ENCODE peak calls at places on chromosomes 2 and 18, in seven cellular contexts. One of them, this sample, is unnamed.

GRCh38 chr2:144460981-144461766 is 58.7 kb downstream of the ZEB2 start:
- DNase-seq in mucosa of descending colon: no peak
- DNase-seq in cardiac muscle cell: peak
- DNase-seq in thoracic aorta: no peak
- DNase-seq in A549: no peak
- DNase-seq in astrocyte of the cerebellum: peak
- DNase-seq in thyroid gland: no peak
- DNase-seq in this sample: no peak

GRCh38 chr2:165105911-165106310 is 97.9 kb downstream of the SCN3A start:
- DNase-seq in thyroid gland: no peak
- DNase-seq in A549: no peak
- DNase-seq in mucosa of descending colon: no peak
- DNase-seq in astrocyte of the cerebellum: no peak
- DNase-seq in thoracic aorta: no peak
- DNase-seq in cardiac muscle cell: no peak
- DNase-seq in this sample: no peak

GRCh38 chr18:38575648-38576047 is 1010.0 kb upstream of the CELF4 start:
- DNase-seq in thyroid gland: no peak
- DNase-seq in cardiac muscle cell: no peak
- DNase-seq in thoracic aorta: no peak
- DNase-seq in mucosa of descending colon: no peak
- DNase-seq in astrocyte of the cerebellum: no peak
- DNase-seq in A549: no peak
- DNase-seq in this sample: no peak

GRCh38 chr2:50535971-50536759 is 495.8 kb downstream of the NRXN1 start:
- DNase-seq in thoracic aorta: no peak
- DNase-seq in cardiac muscle cell: peak
- DNase-seq in A549: peak
- DNase-seq in thyroid gland: no peak
- DNase-seq in mucosa of descending colon: no peak
- DNase-seq in astrocyte of the cerebellum: peak
- DNase-seq in this sample: no peak

GRCh38 chr2:210169871-210170441 is 1.3 kb downstream of the KANSL1L start:
- DNase-seq in astrocyte of the cerebellum: peak
- DNase-seq in mucosa of descending colon: no peak
- DNase-seq in A549: peak
- DNase-seq in cardiac muscle cell: peak
- DNase-seq in thyroid gland: no peak
- DNase-seq in thoracic aorta: no peak
- DNase-seq in this sample: no peak

GRCh38 chr2:152240559-152241231 is 65.1 kb upstream of the STAM2 start:
- DNase-seq in mucosa of descending colon: no peak
- DNase-seq in thoracic aorta: no peak
- DNase-seq in cardiac muscle cell: peak
- DNase-seq in astrocyte of the cerebellum: no peak
- DNase-seq in A549: no peak
- DNase-seq in thyroid gland: no peak
- DNase-seq in this sample: no peak

GRCh38 chr2:106638043-106638442 is 150.9 kb downstream of the CD8B2 start:
- DNase-seq in cardiac muscle cell: peak
- DNase-seq in thoracic aorta: no peak
- DNase-seq in thyroid gland: no peak
- DNase-seq in astrocyte of the cerebellum: no peak
- DNase-seq in A549: peak
- DNase-seq in mucosa of descending colon: no peak
- DNase-seq in this sample: no peak

GRCh38 chr18:9906407-9906955 is 7.3 kb upstream of the VAPA start:
- DNase-seq in thoracic aorta: no peak
- DNase-seq in A549: no peak
- DNase-seq in mucosa of descending colon: no peak
- DNase-seq in astrocyte of the cerebellum: no peak
- DNase-seq in thyroid gland: no peak
- DNase-seq in cardiac muscle cell: no peak
- DNase-seq in this sample: no peak

GRCh38 chr2:15009681-15010080 is 377.2 kb downstream of the LRATD1 start:
- DNase-seq in A549: no peak
- DNase-seq in mucosa of descending colon: no peak
- DNase-seq in cardiac muscle cell: no peak
- DNase-seq in thyroid gland: no peak
- DNase-seq in thoracic aorta: no peak
- DNase-seq in astrocyte of the cerebellum: no peak
- DNase-seq in this sample: no peak

GRCh38 chr2:567865-568638 is 109.2 kb downstream of the TMEM18 start:
- DNase-seq in thyroid gland: no peak
- DNase-seq in astrocyte of the cerebellum: no peak
- DNase-seq in mucosa of descending colon: no peak
- DNase-seq in cardiac muscle cell: peak
- DNase-seq in A549: no peak
- DNase-seq in thoracic aorta: no peak
- DNase-seq in this sample: peak

GRCh38 chr2:108403494-108403893 is 25.7 kb downstream of the SULT1C4 start:
- DNase-seq in thyroid gland: no peak
- DNase-seq in cardiac muscle cell: peak
- DNase-seq in A549: peak
- DNase-seq in astrocyte of the cerebellum: peak
- DNase-seq in mucosa of descending colon: no peak
- DNase-seq in thoracic aorta: no peak
- DNase-seq in this sample: peak

GRCh38 chr2:226875438-226876225 is 39.8 kb downstream of the RHBDD1 start:
- DNase-seq in A549: no peak
- DNase-seq in thyroid gland: no peak
- DNase-seq in astrocyte of the cerebellum: no peak
- DNase-seq in mucosa of descending colon: no peak
- DNase-seq in cardiac muscle cell: no peak
- DNase-seq in thoracic aorta: no peak
- DNase-seq in this sample: no peak

GRCh38 chr18:77132369-77133050 is at the start of gene MBP:
- DNase-seq in mucosa of descending colon: peak
- DNase-seq in thoracic aorta: no peak
- DNase-seq in astrocyte of the cerebellum: no peak
- DNase-seq in cardiac muscle cell: no peak
- DNase-seq in A549: peak
- DNase-seq in thyroid gland: peak
- DNase-seq in this sample: no peak

GRCh38 chr2:40317047-40317446 is 134.8 kb downstream of the SLC8A1 start:
- DNase-seq in cardiac muscle cell: no peak
- DNase-seq in mucosa of descending colon: no peak
- DNase-seq in astrocyte of the cerebellum: no peak
- DNase-seq in A549: peak
- DNase-seq in thyroid gland: no peak
- DNase-seq in thoracic aorta: no peak
- DNase-seq in this sample: no peak

GRCh38 chr2:109454764-109455394 is 158.9 kb downstream of the SEPTIN10 start:
- DNase-seq in mucosa of descending colon: no peak
- DNase-seq in thoracic aorta: no peak
- DNase-seq in cardiac muscle cell: no peak
- DNase-seq in astrocyte of the cerebellum: no peak
- DNase-seq in thyroid gland: no peak
- DNase-seq in A549: no peak
- DNase-seq in this sample: no peak

GRCh38 chr2:226031962-226032441 is 632.5 kb downstream of the NYAP2 start:
- DNase-seq in cardiac muscle cell: peak
- DNase-seq in A549: no peak
- DNase-seq in mucosa of descending colon: no peak
- DNase-seq in astrocyte of the cerebellum: no peak
- DNase-seq in thoracic aorta: no peak
- DNase-seq in thyroid gland: no peak
- DNase-seq in this sample: no peak

DNA sequence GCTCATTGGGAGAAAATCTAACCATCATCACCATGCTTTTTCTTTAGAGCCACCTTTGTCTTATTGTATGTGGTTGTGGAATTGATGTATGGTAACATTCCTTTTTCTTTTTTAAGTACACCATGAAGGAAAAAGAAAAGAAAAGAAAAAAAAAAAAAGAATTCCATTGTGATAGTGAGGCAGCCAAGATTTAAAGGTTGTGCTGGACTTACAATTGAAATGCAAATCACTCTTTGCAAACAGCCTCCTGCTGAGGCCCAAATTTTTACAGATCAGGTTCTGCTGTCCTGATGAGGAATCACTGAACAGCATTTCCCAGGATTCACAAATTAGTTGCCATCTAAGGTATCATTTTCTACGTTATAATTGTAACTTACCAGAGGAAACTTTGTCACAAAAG is 1101.0 kb upstream of the FANCL start:
- DNase-seq in astrocyte of the cerebellum: no peak
- DNase-seq in thoracic aorta: no peak
- DNase-seq in A549: no peak
- DNase-seq in mucosa of descending colon: no peak
- DNase-seq in thyroid gland: no peak
- DNase-seq in cardiac muscle cell: no peak
- DNase-seq in this sample: no peak
- TF ChIP-seq CTCF in astrocyte of the cerebellum: no peak
- TF ChIP-seq CTCF in thoracic aorta: no peak
- TF ChIP-seq CTCF in A549: no peak
- TF ChIP-seq CTCF in mucosa of descending colon: no peak
- TF ChIP-seq CTCF in thyroid gland: no peak
- TF ChIP-seq CTCF in cardiac muscle cell: no peak
- TF ChIP-seq CTCF in this sample: no peak

DNA sequence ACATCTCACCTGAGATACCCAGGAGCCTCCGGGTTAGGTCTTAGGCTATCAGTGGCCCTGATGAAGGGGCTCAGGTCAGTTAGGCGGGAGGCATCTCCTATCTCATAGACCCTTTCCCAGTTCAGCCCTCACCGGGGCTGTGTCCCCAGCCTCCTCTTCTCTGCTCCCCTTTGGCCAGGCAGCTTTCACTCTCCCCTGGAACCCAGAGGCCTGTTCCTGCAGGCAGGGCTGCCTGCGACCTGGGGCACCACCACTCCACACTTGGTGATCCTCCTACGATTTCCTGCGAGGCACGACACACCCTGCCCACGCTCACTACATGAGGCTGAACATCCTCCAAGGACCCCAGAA is 51.2 kb downstream of the SFXN5 start:
- DNase-seq in thoracic aorta: no peak
- DNase-seq in thyroid gland: no peak
- DNase-seq in cardiac muscle cell: no peak
- DNase-seq in mucosa of descending colon: no peak
- DNase-seq in A549: no peak
- DNase-seq in astrocyte of the cerebellum: no peak
- DNase-seq in this sample: no peak
- H3K4me3 ChIP-seq in thoracic aorta: no peak
- H3K4me3 ChIP-seq in thyroid gland: no peak
- H3K4me3 ChIP-seq in cardiac muscle cell: no peak
- H3K4me3 ChIP-seq in mucosa of descending colon: no peak
- H3K4me3 ChIP-seq in A549: no peak
- H3K4me3 ChIP-seq in astrocyte of the cerebellum: no peak
- H3K4me3 ChIP-seq in this sample: no peak

DNA sequence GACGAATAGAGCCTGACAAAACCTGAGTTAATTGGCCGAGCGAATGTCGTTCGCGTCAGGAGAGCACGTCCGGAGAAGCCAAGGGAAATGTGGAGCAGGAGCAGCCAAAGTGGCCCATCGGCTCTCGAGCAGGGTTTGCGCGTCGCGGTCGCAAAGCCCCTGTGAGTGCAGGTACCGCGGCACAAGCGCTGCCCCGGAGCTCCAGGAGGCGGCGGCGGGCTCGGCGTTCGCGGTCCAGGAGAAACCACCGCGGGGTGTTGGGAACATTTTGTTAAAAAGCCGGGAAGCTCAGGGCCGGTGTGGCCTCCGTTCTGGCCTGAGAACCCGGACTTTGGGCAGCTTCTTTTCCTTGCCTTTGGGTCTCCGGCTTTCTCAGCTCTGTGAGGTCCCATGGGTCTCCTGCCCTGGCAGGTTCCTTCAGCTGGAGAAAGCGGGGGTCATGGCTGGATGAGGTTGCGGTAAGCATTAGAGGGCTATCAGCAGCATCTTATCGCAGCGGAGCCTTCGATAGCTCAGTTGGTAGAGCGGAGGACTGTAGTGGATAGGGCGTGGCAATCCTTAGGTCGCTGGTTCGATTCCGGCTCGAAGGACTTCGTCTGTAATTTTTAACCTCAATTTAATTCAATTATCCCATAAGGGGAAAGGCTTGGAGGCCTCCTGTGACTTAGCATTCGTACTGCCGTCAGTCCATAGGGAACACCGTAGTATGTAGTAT is 1.0 kb upstream of the AGBL5 start:
- DNase-seq in thoracic aorta: peak
- DNase-seq in mucosa of descending colon: peak
- DNase-seq in thyroid gland: peak
- DNase-seq in astrocyte of the cerebellum: peak
- DNase-seq in A549: peak
- DNase-seq in cardiac muscle cell: peak
- DNase-seq in this sample: no peak
- TF ChIP-seq CTCF in thoracic aorta: peak
- TF ChIP-seq CTCF in mucosa of descending colon: no peak
- TF ChIP-seq CTCF in thyroid gland: peak
- TF ChIP-seq CTCF in astrocyte of the cerebellum: peak
- TF ChIP-seq CTCF in A549: no peak
- TF ChIP-seq CTCF in cardiac muscle cell: peak
- TF ChIP-seq CTCF in this sample: peak

GRCh38 chr2:220226076-220226475 is 598.6 kb downstream of the SLC4A3 start:
- DNase-seq in cardiac muscle cell: no peak
- DNase-seq in thoracic aorta: no peak
- DNase-seq in mucosa of descending colon: no peak
- DNase-seq in thyroid gland: no peak
- DNase-seq in astrocyte of the cerebellum: no peak
- DNase-seq in A549: no peak
- DNase-seq in this sample: no peak

GRCh38 chr2:220227272-220227920 is 600.0 kb downstream of the SLC4A3 start:
- DNase-seq in thoracic aorta: no peak
- DNase-seq in A549: no peak
- DNase-seq in astrocyte of the cerebellum: peak
- DNase-seq in cardiac muscle cell: peak
- DNase-seq in mucosa of descending colon: no peak
- DNase-seq in thyroid gland: no peak
- DNase-seq in this sample: no peak

GRCh38 chr2:220224711-220225519 is 597.5 kb downstream of the SLC4A3 start:
- DNase-seq in astrocyte of the cerebellum: peak
- DNase-seq in thyroid gland: no peak
- DNase-seq in thoracic aorta: no peak
- DNase-seq in A549: peak
- DNase-seq in mucosa of descending colon: no peak
- DNase-seq in cardiac muscle cell: peak
- DNase-seq in this sample: peak

GRCh38 chr2:220226541-220226940 is 599.1 kb downstream of the SLC4A3 start:
- DNase-seq in astrocyte of the cerebellum: no peak
- DNase-seq in A549: no peak
- DNase-seq in cardiac muscle cell: no peak
- DNase-seq in mucosa of descending colon: no peak
- DNase-seq in thoracic aorta: no peak
- DNase-seq in thyroid gland: no peak
- DNase-seq in this sample: no peak

DNA sequence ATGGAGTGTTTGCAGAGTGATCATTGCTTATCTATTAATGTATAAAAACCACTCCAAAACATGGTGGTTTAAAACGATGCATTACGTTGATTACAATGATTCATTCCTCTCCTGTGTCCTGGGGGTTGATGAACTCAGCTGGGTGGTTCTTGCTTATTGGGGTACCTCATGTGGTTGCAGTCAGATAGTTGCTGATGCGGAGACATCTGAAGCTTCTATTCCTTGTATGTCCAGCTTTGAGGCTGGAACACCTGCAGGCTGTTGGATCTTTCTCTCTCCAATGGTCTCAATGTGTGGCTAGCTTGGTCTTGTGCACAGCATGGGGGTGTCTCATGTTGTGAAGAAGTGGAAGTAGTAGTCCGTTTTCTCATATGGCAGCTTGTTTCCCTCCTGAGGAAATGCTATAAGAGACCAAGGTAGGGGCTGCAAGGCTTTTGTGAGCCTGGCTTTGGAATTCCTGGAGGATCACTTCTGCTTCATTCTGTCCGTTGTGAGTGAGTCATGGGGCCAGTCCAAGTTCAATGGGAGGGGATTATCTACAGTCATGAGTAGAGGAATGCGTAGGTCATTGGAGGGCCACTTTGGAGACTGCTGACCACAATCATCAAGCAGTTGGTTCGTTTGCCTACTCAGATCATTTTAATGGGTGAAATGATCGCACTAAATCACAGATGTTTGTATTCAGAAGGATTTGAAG is 601.0 kb downstream of the SLC4A3 start:
- DNase-seq in A549: peak
- DNase-seq in mucosa of descending colon: no peak
- DNase-seq in thyroid gland: no peak
- DNase-seq in cardiac muscle cell: peak
- DNase-seq in astrocyte of the cerebellum: peak
- DNase-seq in thoracic aorta: no peak
- DNase-seq in this sample: peak
- H3K4me3 ChIP-seq in A549: peak
- H3K4me3 ChIP-seq in mucosa of descending colon: no peak
- H3K4me3 ChIP-seq in thyroid gland: no peak
- H3K4me3 ChIP-seq in cardiac muscle cell: no peak
- H3K4me3 ChIP-seq in astrocyte of the cerebellum: peak
- H3K4me3 ChIP-seq in thoracic aorta: no peak
- H3K4me3 ChIP-seq in this sample: no peak

This sample was measured in epithelial cell of proximal tubule.